ENCODE peak calls at places on chromosomes 7 and 10, in five cellular contexts. One of them, this sample, is unnamed. For H3K36me3, the result is how much of the 10 kb centered on the place peaks cover.

GRCh38 chr7:139004321-139005075 is 23.3 kb upstream of the KIAA1549 start:
- DNase-seq in brain microvascular endothelial cell: no peak
- DNase-seq in SJSA1: no peak
- DNase-seq in psoas muscle: no peak
- DNase-seq in heart right ventricle: no peak
- DNase-seq in this sample: no peak

GRCh38 chr10:86857097-86857825 is 100.2 kb downstream of the MMRN2 start:
- DNase-seq in psoas muscle: no peak
- DNase-seq in brain microvascular endothelial cell: peak
- DNase-seq in SJSA1: peak
- DNase-seq in heart right ventricle: no peak
- DNase-seq in this sample: no peak

GRCh38 chr10:85594239-85594638 is 772.4 kb downstream of the GRID1 start:
- DNase-seq in SJSA1: no peak
- DNase-seq in brain microvascular endothelial cell: no peak
- DNase-seq in psoas muscle: no peak
- DNase-seq in heart right ventricle: no peak
- DNase-seq in this sample: no peak

GRCh38 chr10:133173860-133174523 is 14.0 kb downstream of the KNDC1 start:
- DNase-seq in brain microvascular endothelial cell: no peak
- DNase-seq in SJSA1: peak
- DNase-seq in heart right ventricle: no peak
- DNase-seq in psoas muscle: no peak
- DNase-seq in this sample: no peak

GRCh38 chr10:18230794-18231193 is 90.6 kb downstream of the CACNB2 start:
- DNase-seq in heart right ventricle: no peak
- DNase-seq in psoas muscle: no peak
- DNase-seq in brain microvascular endothelial cell: peak
- DNase-seq in SJSA1: no peak
- DNase-seq in this sample: no peak

GRCh38 chr7:111554086-111554485 is 8.2 kb downstream of the IMMP2L start:
- DNase-seq in brain microvascular endothelial cell: no peak
- DNase-seq in SJSA1: no peak
- DNase-seq in psoas muscle: no peak
- DNase-seq in heart right ventricle: no peak
- DNase-seq in this sample: no peak

GRCh38 chr10:74891048-74891447 is 64.6 kb downstream of the KAT6B start:
- DNase-seq in psoas muscle: no peak
- DNase-seq in SJSA1: no peak
- DNase-seq in heart right ventricle: peak
- DNase-seq in brain microvascular endothelial cell: no peak
- DNase-seq in this sample: no peak

GRCh38 chr7:30148951-30149459 is 14.2 kb downstream of the MTURN start:
- DNase-seq in SJSA1: no peak
- DNase-seq in brain microvascular endothelial cell: no peak
- DNase-seq in heart right ventricle: no peak
- DNase-seq in psoas muscle: no peak
- DNase-seq in this sample: peak

GRCh38 chr7:131015131-131015954 is 281.3 kb upstream of the KLF14 start:
- DNase-seq in brain microvascular endothelial cell: peak
- DNase-seq in psoas muscle: no peak
- DNase-seq in heart right ventricle: no peak
- DNase-seq in SJSA1: peak
- DNase-seq in this sample: peak

GRCh38 chr7:44497151-44498013 is 6.9 kb upstream of the NUDCD3 start:
- DNase-seq in psoas muscle: no peak
- DNase-seq in heart right ventricle: no peak
- DNase-seq in brain microvascular endothelial cell: no peak
- DNase-seq in SJSA1: no peak
- DNase-seq in this sample: no peak

GRCh38 chr10:119737827-119738226 is 12.0 kb downstream of the INPP5F start:
- DNase-seq in SJSA1: peak
- DNase-seq in psoas muscle: no peak
- DNase-seq in brain microvascular endothelial cell: peak
- DNase-seq in heart right ventricle: no peak
- DNase-seq in this sample: peak

GRCh38 chr10:14876764-14877163 is 1.9 kb upstream of the SUV39H2 start:
- DNase-seq in psoas muscle: peak
- DNase-seq in brain microvascular endothelial cell: no peak
- DNase-seq in heart right ventricle: peak
- DNase-seq in SJSA1: no peak
- DNase-seq in this sample: no peak
- H3K4me3 ChIP-seq in psoas muscle: peak
- H3K4me3 ChIP-seq in brain microvascular endothelial cell: peak
- H3K4me3 ChIP-seq in heart right ventricle: peak
- H3K4me3 ChIP-seq in SJSA1: no peak
- H3K4me3 ChIP-seq in this sample: peak

GRCh38 chr7:103083210-103083609 is 8.3 kb downstream of the ARMC10 start:
- DNase-seq in psoas muscle: no peak
- DNase-seq in SJSA1: no peak
- DNase-seq in brain microvascular endothelial cell: no peak
- DNase-seq in heart right ventricle: no peak
- DNase-seq in this sample: no peak
- H3K36me3 ChIP-seq in psoas muscle: under half
- H3K36me3 ChIP-seq in SJSA1: under half
- H3K36me3 ChIP-seq in brain microvascular endothelial cell: under half
- H3K36me3 ChIP-seq in heart right ventricle: under half
- H3K36me3 ChIP-seq in this sample: under half

GRCh38 chr10:92699193-92699517 is 9.4 kb downstream of the HHEX start:
- DNase-seq in SJSA1: no peak
- DNase-seq in psoas muscle: no peak
- DNase-seq in brain microvascular endothelial cell: no peak
- DNase-seq in heart right ventricle: no peak
- DNase-seq in this sample: no peak
- H3K27ac ChIP-seq in SJSA1: peak
- H3K27ac ChIP-seq in psoas muscle: no peak
- H3K27ac ChIP-seq in brain microvascular endothelial cell: no peak
- H3K27ac ChIP-seq in heart right ventricle: peak
- H3K27ac ChIP-seq in this sample: no peak

GRCh38 chr7:25726180-25726579 is 425.8 kb upstream of the NFE2L3 start:
- DNase-seq in psoas muscle: no peak
- DNase-seq in SJSA1: no peak
- DNase-seq in heart right ventricle: no peak
- DNase-seq in brain microvascular endothelial cell: no peak
- DNase-seq in this sample: no peak
- H3K4me3 ChIP-seq in psoas muscle: no peak
- H3K4me3 ChIP-seq in SJSA1: no peak
- H3K4me3 ChIP-seq in heart right ventricle: no peak
- H3K4me3 ChIP-seq in brain microvascular endothelial cell: no peak
- H3K4me3 ChIP-seq in this sample: no peak

GRCh38 chr10:72883861-72884260 is 9.7 kb upstream of the OIT3 start:
- DNase-seq in SJSA1: no peak
- DNase-seq in psoas muscle: no peak
- DNase-seq in heart right ventricle: no peak
- DNase-seq in brain microvascular endothelial cell: no peak
- DNase-seq in this sample: no peak

GRCh38 chr10:72889391-72889831 is 4.1 kb upstream of the OIT3 start:
- DNase-seq in brain microvascular endothelial cell: no peak
- DNase-seq in SJSA1: no peak
- DNase-seq in psoas muscle: no peak
- DNase-seq in heart right ventricle: no peak
- DNase-seq in this sample: no peak

GRCh38 chr10:72888151-72888638 is 5.3 kb upstream of the OIT3 start:
- DNase-seq in psoas muscle: no peak
- DNase-seq in SJSA1: no peak
- DNase-seq in heart right ventricle: no peak
- DNase-seq in brain microvascular endothelial cell: no peak
- DNase-seq in this sample: no peak

GRCh38 chr10:72885953-72886352 is 7.6 kb upstream of the OIT3 start:
- DNase-seq in heart right ventricle: no peak
- DNase-seq in SJSA1: no peak
- DNase-seq in brain microvascular endothelial cell: no peak
- DNase-seq in psoas muscle: no peak
- DNase-seq in this sample: no peak

GRCh38 chr10:72886596-72887522 is 6.7 kb upstream of the OIT3 start:
- DNase-seq in brain microvascular endothelial cell: no peak
- DNase-seq in SJSA1: no peak
- DNase-seq in heart right ventricle: peak
- DNase-seq in psoas muscle: no peak
- DNase-seq in this sample: no peak
- H3K36me3 ChIP-seq in brain microvascular endothelial cell: under half
- H3K36me3 ChIP-seq in SJSA1: under half
- H3K36me3 ChIP-seq in heart right ventricle: under half
- H3K36me3 ChIP-seq in psoas muscle: under half
- H3K36me3 ChIP-seq in this sample: under half

GRCh38 chr10:124084693-124085092 is 8.7 kb downstream of the CHST15 start:
- DNase-seq in psoas muscle: no peak
- DNase-seq in heart right ventricle: no peak
- DNase-seq in SJSA1: no peak
- DNase-seq in brain microvascular endothelial cell: no peak
- DNase-seq in this sample: no peak

GRCh38 chr10:124086097-124086710 is 7.2 kb downstream of the CHST15 start:
- DNase-seq in psoas muscle: no peak
- DNase-seq in brain microvascular endothelial cell: no peak
- DNase-seq in heart right ventricle: no peak
- DNase-seq in SJSA1: no peak
- DNase-seq in this sample: no peak

GRCh38 chr10:124086787-124087671 is 6.4 kb downstream of the CHST15 start:
- DNase-seq in brain microvascular endothelial cell: no peak
- DNase-seq in SJSA1: no peak
- DNase-seq in psoas muscle: no peak
- DNase-seq in heart right ventricle: no peak
- DNase-seq in this sample: no peak

GRCh38 chr10:124083740-124084397 is 9.5 kb downstream of the CHST15 start:
- DNase-seq in brain microvascular endothelial cell: no peak
- DNase-seq in psoas muscle: no peak
- DNase-seq in SJSA1: no peak
- DNase-seq in heart right ventricle: no peak
- DNase-seq in this sample: no peak

DNA sequence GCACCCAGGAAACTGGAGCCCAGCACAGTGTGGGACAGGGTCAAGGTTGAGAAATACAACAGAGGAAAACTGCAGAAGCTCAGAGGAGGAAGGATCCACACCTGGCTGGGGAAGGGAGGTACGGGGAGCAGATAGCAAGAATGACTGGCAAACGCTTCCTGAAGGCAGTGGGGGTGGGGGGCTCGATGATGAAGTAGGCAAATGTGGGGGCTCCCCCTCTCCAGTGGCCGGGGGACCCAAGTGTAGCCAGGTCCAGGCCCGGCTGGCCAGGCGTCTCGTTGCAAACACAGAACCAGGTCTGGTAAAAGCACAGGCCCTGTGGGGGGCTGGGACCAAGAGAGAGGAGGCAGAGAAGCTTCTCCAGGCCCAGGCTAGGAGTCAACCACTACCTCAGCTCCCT is 7.7 kb downstream of the CHST15 start:
- DNase-seq in psoas muscle: no peak
- DNase-seq in heart right ventricle: no peak
- DNase-seq in SJSA1: no peak
- DNase-seq in brain microvascular endothelial cell: no peak
- DNase-seq in this sample: no peak
- H3K27ac ChIP-seq in psoas muscle: no peak
- H3K27ac ChIP-seq in heart right ventricle: no peak
- H3K27ac ChIP-seq in SJSA1: no peak
- H3K27ac ChIP-seq in brain microvascular endothelial cell: no peak
- H3K27ac ChIP-seq in this sample: no peak

DNA sequence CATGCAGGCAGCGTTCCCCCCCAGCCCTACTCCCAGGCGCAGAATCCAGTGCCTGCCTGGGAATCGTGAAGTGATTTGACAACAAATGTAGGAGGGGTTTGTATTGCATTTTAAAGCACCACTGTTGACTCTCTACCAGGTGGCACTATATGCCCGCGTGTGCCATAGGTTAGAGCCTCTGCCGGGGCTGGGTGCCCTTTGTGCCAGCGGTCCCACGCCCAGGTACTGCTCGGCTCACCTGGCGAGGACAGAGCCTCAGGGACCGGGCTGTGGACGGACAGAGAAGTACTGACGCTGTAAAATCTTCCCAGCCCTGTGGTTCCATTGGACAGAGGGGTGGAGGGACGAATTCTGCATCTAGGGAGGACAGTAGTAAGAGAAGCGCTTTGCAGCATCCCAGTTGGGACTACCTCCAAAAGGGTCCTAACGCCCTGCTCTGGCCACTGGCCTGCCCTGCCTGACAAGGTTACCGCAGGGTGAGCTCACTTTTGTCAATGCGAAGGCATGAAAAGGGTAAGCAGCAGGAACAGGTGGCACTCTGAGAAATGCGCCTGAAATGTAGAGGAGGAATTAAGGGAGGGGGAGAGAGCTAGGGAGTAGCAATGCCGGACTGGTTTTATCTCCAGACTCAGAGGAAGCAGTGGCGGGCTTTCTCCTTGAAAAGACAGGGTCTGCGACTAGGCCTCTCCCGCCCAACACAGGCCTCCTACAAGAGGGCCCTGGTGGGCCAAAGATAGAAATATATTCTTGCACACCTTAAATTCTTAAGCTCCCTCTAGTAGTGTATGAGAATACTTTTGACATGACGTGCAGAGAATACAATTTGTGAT is 858 bp upstream of the CACNA2D1 start:
- DNase-seq in SJSA1: no peak
- DNase-seq in brain microvascular endothelial cell: no peak
- DNase-seq in heart right ventricle: no peak
- DNase-seq in psoas muscle: no peak
- DNase-seq in this sample: no peak
- H3K4me3 ChIP-seq in SJSA1: peak
- H3K4me3 ChIP-seq in brain microvascular endothelial cell: peak
- H3K4me3 ChIP-seq in heart right ventricle: peak
- H3K4me3 ChIP-seq in psoas muscle: peak
- H3K4me3 ChIP-seq in this sample: peak

DNA sequence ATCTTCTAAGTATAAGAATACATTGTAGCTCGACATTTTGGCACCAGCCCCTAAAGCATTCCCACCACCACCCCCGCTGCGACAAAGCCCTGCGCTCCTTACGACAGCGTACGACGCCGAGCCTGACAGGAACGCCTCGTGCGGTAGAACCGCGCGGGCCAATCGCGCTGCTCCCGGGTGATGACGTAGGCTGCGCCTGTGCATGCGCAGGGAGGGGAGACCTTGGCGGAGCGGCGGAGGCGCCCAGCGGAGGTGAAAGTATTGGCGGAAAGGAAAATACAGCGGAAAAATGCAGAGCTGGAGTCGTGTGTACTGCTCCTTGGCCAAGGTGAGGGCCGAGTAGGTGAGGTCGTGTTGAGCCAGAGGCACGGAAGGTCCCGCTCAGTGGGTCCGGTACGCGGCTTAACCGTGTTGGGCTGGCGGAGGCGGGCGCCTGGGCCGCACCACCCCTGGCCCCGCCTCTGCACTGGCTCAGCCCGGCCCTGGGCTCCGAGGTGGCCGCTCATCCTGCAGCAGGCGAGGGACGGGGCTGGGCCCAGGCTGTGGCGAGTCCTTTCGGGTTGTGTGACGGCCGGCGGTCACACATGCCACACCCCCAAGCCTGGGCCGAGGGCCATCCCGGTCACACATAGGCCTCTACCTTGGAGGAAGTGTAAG is at the start of gene DLD:
- DNase-seq in brain microvascular endothelial cell: peak
- DNase-seq in SJSA1: peak
- DNase-seq in heart right ventricle: peak
- DNase-seq in psoas muscle: peak
- DNase-seq in this sample: peak
- H3K36me3 ChIP-seq in brain microvascular endothelial cell: under half
- H3K36me3 ChIP-seq in SJSA1: under half
- H3K36me3 ChIP-seq in heart right ventricle: under half
- H3K36me3 ChIP-seq in psoas muscle: under half
- H3K36me3 ChIP-seq in this sample: under half

This sample was measured in PC-9.